ENCODE peak calls at places on chromosomes 13 and 19, in nine cellular contexts. One of them, this sample, is unnamed.

GRCh38 chr19:40257096-40257517 is 28.0 kb downstream of the AKT2 start:
- DNase-seq in HCT116: no peak
- DNase-seq in A549: no peak
- DNase-seq in DND-41: no peak
- DNase-seq in PC-3: peak; percentile 42
- DNase-seq in IMR-90: no peak
- DNase-seq in PC-9: peak; percentile 96
- DNase-seq in Karpas-422: no peak
- DNase-seq in GM23248: no peak
- DNase-seq in this sample: no peak

GRCh38 chr13:77860621-77861020 is 58.0 kb downstream of the EDNRB start:
- DNase-seq in PC-3: peak; percentile 44
- DNase-seq in PC-9: no peak
- DNase-seq in IMR-90: peak; percentile 93
- DNase-seq in Karpas-422: no peak
- DNase-seq in A549: no peak
- DNase-seq in HCT116: no peak
- DNase-seq in DND-41: no peak
- DNase-seq in GM23248: peak; percentile 82
- DNase-seq in this sample: peak; percentile 80

GRCh38 chr19:4817467-4818277 is 13.8 kb downstream of the TICAM1 start:
- DNase-seq in PC-3: no peak
- DNase-seq in PC-9: no peak
- DNase-seq in GM23248: no peak
- DNase-seq in DND-41: no peak
- DNase-seq in Karpas-422: no peak
- DNase-seq in IMR-90: no peak
- DNase-seq in HCT116: no peak
- DNase-seq in A549: no peak
- DNase-seq in this sample: no peak

GRCh38 chr19:2213799-2214198 is 22.3 kb downstream of the PLEKHJ1 start:
- DNase-seq in GM23248: no peak
- DNase-seq in A549: no peak
- DNase-seq in IMR-90: no peak
- DNase-seq in PC-3: no peak
- DNase-seq in PC-9: no peak
- DNase-seq in Karpas-422: no peak
- DNase-seq in DND-41: no peak
- DNase-seq in HCT116: no peak
- DNase-seq in this sample: no peak

GRCh38 chr13:90675129-90675528 is 672.4 kb upstream of the MIR17HG start:
- DNase-seq in PC-3: no peak
- DNase-seq in DND-41: no peak
- DNase-seq in PC-9: no peak
- DNase-seq in Karpas-422: no peak
- DNase-seq in IMR-90: no peak
- DNase-seq in HCT116: no peak
- DNase-seq in GM23248: no peak
- DNase-seq in A549: no peak
- DNase-seq in this sample: peak; percentile 16

GRCh38 chr19:17379221-17379631 is 2.1 kb upstream of the PLVAP start:
- DNase-seq in DND-41: peak; percentile 32
- DNase-seq in PC-3: no peak
- DNase-seq in GM23248: no peak
- DNase-seq in IMR-90: no peak
- DNase-seq in HCT116: no peak
- DNase-seq in A549: no peak
- DNase-seq in PC-9: no peak
- DNase-seq in Karpas-422: no peak
- DNase-seq in this sample: no peak

GRCh38 chr19:821976-822773 is 420 bp upstream of the PLPPR3 start:
- DNase-seq in Karpas-422: no peak
- DNase-seq in HCT116: no peak
- DNase-seq in PC-9: no peak
- DNase-seq in PC-3: no peak
- DNase-seq in A549: no peak
- DNase-seq in IMR-90: no peak
- DNase-seq in GM23248: no peak
- DNase-seq in DND-41: no peak
- DNase-seq in this sample: no peak

GRCh38 chr13:39119422-39119821 is 81.2 kb downstream of the NHLRC3 start:
- DNase-seq in A549: no peak
- DNase-seq in PC-3: no peak
- DNase-seq in DND-41: no peak
- DNase-seq in IMR-90: no peak
- DNase-seq in Karpas-422: no peak
- DNase-seq in HCT116: no peak
- DNase-seq in PC-9: no peak
- DNase-seq in GM23248: no peak
- DNase-seq in this sample: no peak

GRCh38 chr19:10568444-10568825 is 344 bp downstream of the CDKN2D start:
- DNase-seq in DND-41: no peak
- DNase-seq in IMR-90: no peak
- DNase-seq in A549: no peak
- DNase-seq in PC-3: peak; percentile 50
- DNase-seq in PC-9: no peak
- DNase-seq in Karpas-422: peak; percentile 66
- DNase-seq in HCT116: no peak
- DNase-seq in GM23248: peak; percentile 72
- DNase-seq in this sample: no peak

DNA sequence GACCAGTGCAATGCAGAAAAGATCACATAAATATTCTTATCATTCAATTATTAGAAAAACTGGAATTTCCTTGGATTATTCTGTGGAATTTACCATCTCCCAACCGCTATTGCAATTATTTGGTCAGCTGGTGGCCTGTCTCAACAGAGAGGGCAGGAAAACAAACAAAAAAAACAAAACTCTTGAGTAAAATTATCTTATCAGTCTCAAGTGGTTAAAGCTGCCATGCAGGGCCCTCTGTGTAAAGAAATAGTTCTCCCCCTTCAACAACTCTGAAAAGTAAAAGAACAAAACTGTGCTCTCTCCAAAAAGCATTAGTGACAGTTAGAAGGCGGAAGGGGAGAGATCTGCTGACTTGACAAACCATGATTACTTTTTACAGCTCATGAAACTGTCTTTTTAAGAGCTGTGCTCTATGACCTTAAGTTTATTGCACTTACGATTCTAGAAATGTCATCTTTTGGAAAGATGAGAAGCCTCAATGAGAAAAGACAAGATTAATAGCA is 152.3 kb downstream of the DLEU7 start:
- DNase-seq in PC-9: no peak
- DNase-seq in PC-3: no peak
- DNase-seq in HCT116: no peak
- DNase-seq in A549: no peak
- DNase-seq in Karpas-422: no peak
- DNase-seq in IMR-90: no peak
- DNase-seq in DND-41: no peak
- DNase-seq in GM23248: no peak
- DNase-seq in this sample: peak; percentile 29
- H3K4me2 ChIP-seq in PC-9: no peak overlapping the region
- H3K4me2 ChIP-seq in PC-3: no peak overlapping the region
- H3K4me2 ChIP-seq in HCT116: no peak overlapping the region
- H3K4me2 ChIP-seq in A549: no peak overlapping the region
- H3K4me2 ChIP-seq in Karpas-422: no peak overlapping the region
- H3K4me2 ChIP-seq in IMR-90: no peak overlapping the region
- H3K4me2 ChIP-seq in DND-41: no peak overlapping the region
- H3K4me2 ChIP-seq in GM23248: no peak overlapping the region
- H3K4me2 ChIP-seq in this sample: peak overlapping the region; percentile 11

GRCh38 chr13:25085125-25085742 is 10.7 kb upstream of the PABPC3 start:
- DNase-seq in A549: peak; percentile 25
- DNase-seq in HCT116: peak; percentile 36
- DNase-seq in DND-41: peak; percentile 8
- DNase-seq in Karpas-422: peak; percentile 77
- DNase-seq in GM23248: peak; percentile 63
- DNase-seq in IMR-90: peak; percentile 26
- DNase-seq in PC-3: peak; percentile 63
- DNase-seq in PC-9: peak; percentile 10
- DNase-seq in this sample: peak; percentile 13

GRCh38 chr13:25080773-25081172 is 15.2 kb upstream of the PABPC3 start:
- DNase-seq in PC-9: no peak
- DNase-seq in HCT116: no peak
- DNase-seq in DND-41: no peak
- DNase-seq in A549: no peak
- DNase-seq in PC-3: no peak
- DNase-seq in GM23248: no peak
- DNase-seq in Karpas-422: no peak
- DNase-seq in IMR-90: no peak
- DNase-seq in this sample: no peak

GRCh38 chr13:25088562-25089221 is 7.2 kb upstream of the PABPC3 start:
- DNase-seq in HCT116: no peak
- DNase-seq in Karpas-422: no peak
- DNase-seq in PC-9: no peak
- DNase-seq in PC-3: no peak
- DNase-seq in A549: no peak
- DNase-seq in GM23248: no peak
- DNase-seq in IMR-90: no peak
- DNase-seq in DND-41: no peak
- DNase-seq in this sample: no peak

DNA sequence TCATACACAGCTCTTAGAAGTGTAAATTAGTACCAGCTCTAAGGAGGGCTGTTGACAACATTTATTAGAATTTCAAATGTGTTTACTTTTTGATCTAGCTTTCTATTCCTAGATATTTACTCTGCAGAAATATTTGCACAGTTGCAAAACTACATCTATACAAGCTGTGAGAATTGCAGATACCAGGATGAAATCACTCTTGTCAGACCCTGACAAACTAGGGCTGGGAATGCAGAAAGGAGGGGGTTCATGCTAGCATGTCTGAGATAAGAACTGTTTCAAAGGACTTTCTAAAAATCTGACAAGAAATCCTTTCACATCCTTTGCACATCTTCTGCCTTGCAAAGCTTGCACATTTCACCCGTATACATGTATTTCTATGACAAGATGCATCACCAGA is 11.8 kb upstream of the PABPC3 start:
- DNase-seq in A549: no peak
- DNase-seq in IMR-90: no peak
- DNase-seq in GM23248: no peak
- DNase-seq in HCT116: no peak
- DNase-seq in Karpas-422: no peak
- DNase-seq in PC-9: no peak
- DNase-seq in DND-41: no peak
- DNase-seq in PC-3: no peak
- DNase-seq in this sample: no peak
- H3K4me2 ChIP-seq in A549: no peak overlapping the region
- H3K4me2 ChIP-seq in IMR-90: no peak overlapping the region
- H3K4me2 ChIP-seq in GM23248: no peak overlapping the region
- H3K4me2 ChIP-seq in HCT116: no peak overlapping the region
- H3K4me2 ChIP-seq in Karpas-422: no peak overlapping the region
- H3K4me2 ChIP-seq in PC-9: no peak overlapping the region
- H3K4me2 ChIP-seq in DND-41: no peak overlapping the region
- H3K4me2 ChIP-seq in PC-3: no peak overlapping the region
- H3K4me2 ChIP-seq in this sample: no peak overlapping the region

DNA sequence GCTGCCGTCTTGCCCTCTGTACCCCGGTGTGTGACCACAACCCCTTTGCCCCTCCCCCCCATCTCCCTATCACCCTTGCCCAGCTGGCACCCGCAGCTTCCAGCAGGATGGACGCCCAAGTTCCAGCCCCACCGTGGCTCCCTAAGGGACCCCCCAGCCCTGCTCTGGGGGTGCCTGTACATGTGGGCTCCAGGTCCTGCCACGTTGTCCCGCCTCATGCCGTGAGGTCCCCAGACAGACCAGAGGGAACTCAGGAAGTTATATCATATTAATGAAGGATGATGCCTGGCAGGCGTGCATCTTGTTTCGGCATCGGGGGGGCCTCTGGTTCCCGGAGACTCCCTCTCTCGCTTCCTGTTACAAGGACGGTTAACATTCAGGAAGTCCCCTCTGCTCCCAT is 1.6 kb upstream of the PTGIR start:
- DNase-seq in GM23248: no peak
- DNase-seq in A549: no peak
- DNase-seq in HCT116: no peak
- DNase-seq in IMR-90: no peak
- DNase-seq in Karpas-422: no peak
- DNase-seq in DND-41: no peak
- DNase-seq in PC-9: no peak
- DNase-seq in PC-3: no peak
- DNase-seq in this sample: no peak
- H3K4me2 ChIP-seq in GM23248: no peak overlapping the region
- H3K4me2 ChIP-seq in A549: no peak overlapping the region
- H3K4me2 ChIP-seq in HCT116: no peak overlapping the region
- H3K4me2 ChIP-seq in IMR-90: no peak overlapping the region
- H3K4me2 ChIP-seq in Karpas-422: no peak overlapping the region
- H3K4me2 ChIP-seq in DND-41: no peak overlapping the region
- H3K4me2 ChIP-seq in PC-9: no peak overlapping the region
- H3K4me2 ChIP-seq in PC-3: no peak overlapping the region
- H3K4me2 ChIP-seq in this sample: no peak overlapping the region

GRCh38 chr13:22931576-22931975 is 249.2 kb upstream of the SGCG start:
- DNase-seq in HCT116: no peak
- DNase-seq in DND-41: no peak
- DNase-seq in PC-9: no peak
- DNase-seq in IMR-90: no peak
- DNase-seq in A549: no peak
- DNase-seq in GM23248: no peak
- DNase-seq in PC-3: no peak
- DNase-seq in Karpas-422: no peak
- DNase-seq in this sample: no peak

GRCh38 chr13:22927008-22927393 is 253.8 kb upstream of the SGCG start:
- DNase-seq in DND-41: no peak
- DNase-seq in A549: no peak
- DNase-seq in PC-9: no peak
- DNase-seq in GM23248: no peak
- DNase-seq in Karpas-422: no peak
- DNase-seq in HCT116: no peak
- DNase-seq in IMR-90: no peak
- DNase-seq in PC-3: no peak
- DNase-seq in this sample: no peak

GRCh38 chr13:22929391-22930126 is 251.2 kb upstream of the SGCG start:
- DNase-seq in DND-41: no peak
- DNase-seq in GM23248: no peak
- DNase-seq in HCT116: no peak
- DNase-seq in A549: no peak
- DNase-seq in PC-3: no peak
- DNase-seq in Karpas-422: no peak
- DNase-seq in IMR-90: no peak
- DNase-seq in PC-9: no peak
- DNase-seq in this sample: peak; percentile 21

DNA sequence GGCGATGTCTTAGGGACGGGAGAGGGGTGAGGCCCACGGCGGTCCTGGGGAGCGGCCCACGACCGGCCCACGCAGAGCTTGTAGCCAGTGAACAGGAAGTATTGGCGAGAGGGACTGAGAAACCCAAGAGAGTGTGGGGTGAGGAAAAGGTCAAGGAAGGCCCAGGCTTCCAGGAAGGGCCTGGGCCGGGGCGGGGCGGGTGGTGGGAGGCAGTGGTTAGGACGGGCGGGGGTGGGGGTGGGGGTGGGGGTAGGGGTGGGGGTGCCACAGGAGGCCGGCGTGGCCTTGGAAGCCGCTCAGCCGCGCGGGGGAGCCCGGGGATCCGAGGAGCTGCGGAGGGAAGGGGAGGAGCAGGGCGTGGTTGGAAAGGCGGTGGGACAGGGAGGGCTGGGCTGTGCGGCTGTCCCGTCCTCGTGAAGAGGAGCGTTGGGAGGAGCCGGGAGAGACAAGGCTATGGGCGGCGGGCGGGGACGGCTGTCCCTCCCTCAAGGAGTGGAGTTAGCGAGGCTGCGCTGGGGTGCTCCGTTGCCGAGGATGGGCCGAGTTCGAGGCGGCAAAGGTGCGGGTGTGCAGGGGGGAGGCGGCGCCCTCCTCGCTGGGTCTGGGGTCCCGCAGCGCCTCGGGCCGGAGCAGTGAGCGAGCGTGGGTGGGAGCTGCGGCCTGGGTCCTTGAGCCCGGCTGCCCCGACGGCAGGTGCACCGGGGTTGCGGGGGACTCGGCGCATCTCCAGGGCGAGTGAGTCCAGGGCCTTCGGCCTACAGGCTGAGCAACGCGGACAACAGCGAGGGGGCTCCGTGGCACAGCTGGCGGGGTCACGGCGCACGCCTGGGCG is 254.4 kb upstream of the SGCG start:
- DNase-seq in A549: no peak
- DNase-seq in HCT116: no peak
- DNase-seq in PC-3: no peak
- DNase-seq in GM23248: peak; percentile 28
- DNase-seq in PC-9: no peak
- DNase-seq in Karpas-422: no peak
- DNase-seq in DND-41: no peak
- DNase-seq in IMR-90: no peak
- DNase-seq in this sample: peak; percentile 12
- H3K4me2 ChIP-seq in A549: no peak overlapping the region
- H3K4me2 ChIP-seq in HCT116: no peak overlapping the region
- H3K4me2 ChIP-seq in PC-3: no peak overlapping the region
- H3K4me2 ChIP-seq in GM23248: no peak overlapping the region
- H3K4me2 ChIP-seq in PC-9: no peak overlapping the region
- H3K4me2 ChIP-seq in Karpas-422: no peak overlapping the region
- H3K4me2 ChIP-seq in DND-41: no peak overlapping the region
- H3K4me2 ChIP-seq in IMR-90: no peak overlapping the region
- H3K4me2 ChIP-seq in this sample: peak overlapping the region; percentile 80

This sample was measured in astrocyte.